ENCODE peak calls at places on chromosomes 7 and 10, in six cellular contexts. Q is nephron progenitor cell, T is AG08396, F is NCI-H1105, U is left ventricle myocardium inferior, Z is GM13977. R is an unnamed sample.

GRCh38 chr7:118148930-118149329 is 35.0 kb upstream of the LSM8 start:
- DNase-seq in F (no peak), T (peak; percentile 3), Q (no peak), Z (no peak), U (no peak), R (peak; percentile 7)

GRCh38 chr10:43671659-43672555 is 23.2 kb upstream of the ZNF32 start:
- DNase-seq in F (no peak), U (no peak), Q (peak; percentile 65), Z (peak; percentile 82), T (peak; percentile 85), R (peak; percentile 53)

GRCh38 chr10:108598831-108599230 is 1324.5 kb downstream of the XPNPEP1 start:
- DNase-seq in U (no peak), F (no peak), T (no peak), Z (no peak), Q (no peak), R (no peak)

GRCh38 chr10:110783509-110784103 is 88.1 kb upstream of the PDCD4 start:
- DNase-seq in Q (no peak), U (no peak), F (no peak), Z (no peak), T (no peak), R (no peak)

GRCh38 chr7:99408347-99409191 is at the start of the genes BUD31 and PDAP1:
- DNase-seq in F (peak; percentile 87), Z (peak; percentile 97), Q (peak; percentile 89), U (peak; percentile 93), T (peak; percentile 96), R (peak; percentile 89)

GRCh38 chr7:139023076-139023475 is 12.8 kb downstream of the ZC3HAV1L start:
- DNase-seq in U (no peak), T (no peak), Q (no peak), Z (no peak), F (no peak), R (no peak)

GRCh38 chr10:117444497-117445040 is 69.3 kb upstream of the PDZD8 start:
- DNase-seq in F (no peak), T (no peak), Q (no peak), U (no peak), Z (no peak), R (no peak)

GRCh38 chr7:151694828-151695580 is 175.3 kb upstream of the RHEB start:
- DNase-seq in T (no peak), U (peak; percentile 75), Z (no peak), Q (no peak), F (peak; percentile 2), R (no peak)

GRCh38 chr7:43615558-43616145 is 32.7 kb downstream of the STK17A start:
- DNase-seq in F (no peak), Z (no peak), Q (no peak), U (no peak), T (no peak), R (no peak)

GRCh38 chr7:23467731-23468720 is 2.3 kb downstream of the IGF2BP3 start:
- DNase-seq in Q (peak; percentile 49), T (no peak), U (no peak), F (no peak), Z (peak; percentile 67), R (no peak)

GRCh38 chr7:18361756-18362155 is 133.8 kb upstream of the HDAC9 start:
- DNase-seq in Q (peak; percentile 19), Z (no peak), T (no peak), F (peak; percentile 5), U (no peak), R (peak; percentile 33)

GRCh38 chr10:12907651-12908050 is 93.9 kb downstream of the CCDC3 start:
- DNase-seq in T (no peak), U (no peak), F (no peak), Z (no peak), Q (peak; percentile 11), R (no peak)

GRCh38 chr10:71266147-71266917 is 52.7 kb upstream of the SLC29A3 start:
- DNase-seq in T (peak; percentile 73), U (peak; percentile 73), F (no peak), Z (no peak), Q (no peak), R (peak; percentile 14)

GRCh38 chr7:153886506-153887391 is 165.4 kb upstream of the DPP6 start:
- DNase-seq in T (no peak), Z (no peak), F (peak; percentile 58), Q (peak; percentile 25), U (no peak), R (no peak)

GRCh38 chr7:28075674-28076358 is 104.8 kb downstream of the JAZF1 start:
- DNase-seq in U (no peak), F (peak; percentile 92), T (no peak), Z (no peak), Q (no peak), R (no peak)

GRCh38 chr10:43905502-43906236 is 257.0 kb upstream of the ZNF32 start:
- DNase-seq in U (peak; percentile 70), F (no peak), Z (no peak), T (peak; percentile 59), Q (no peak), R (no peak)

GRCh38 chr7:27516415-27516814 is 146.3 kb downstream of the HIBADH start:
- DNase-seq in F (no peak), Q (no peak), U (no peak), T (no peak), Z (no peak), R (no peak)

GRCh38 chr10:101237080-101237817 is 8.0 kb upstream of the LBX1 start:
- DNase-seq in Q (no peak), U (no peak), F (no peak), T (no peak), Z (no peak), R (no peak)

GRCh38 chr7:149635561-149636329 is 137.6 kb downstream of the ZNF467 start:
- DNase-seq in U (no peak), Z (no peak), T (no peak), Q (peak; percentile 25), F (no peak), R (peak; percentile 38)

GRCh38 chr7:104371216-104371796 is 42.9 kb downstream of the LHFPL3 start:
- DNase-seq in F (no peak), Z (no peak), T (no peak), U (no peak), Q (no peak), R (no peak)

GRCh38 chr10:99984201-99984600 is 25.5 kb downstream of the DNMBP start:
- DNase-seq in Q (no peak), T (no peak), Z (peak; percentile 52), F (no peak), U (no peak), R (peak; percentile 99)

R was measured in bronchial epithelial cell.